ENCODE peak calls at places on chromosomes 2 and 18, in six cellular contexts. B is NCI-H524, L is GM12891, Q is Calu3, Z is NCI-H187, W is omental fat pad. R is an unnamed sample.

GRCh38 chr2:105439130-105439529 is 40.3 kb upstream of the FHL2 start:
- DNase-seq in B (peak; percentile 18), L (no peak), Q (no peak), Z (no peak), W (no peak), R (no peak)

GRCh38 chr2:65664931-65665330 is 232.5 kb upstream of the SPRED2 start:
- DNase-seq in B (no peak), L (no peak), Q (no peak), Z (no peak), W (no peak), R (no peak)

GRCh38 chr2:28129955-28130695 is 239.6 kb downstream of the BABAM2 start:
- DNase-seq in B (no peak), L (no peak), Q (no peak), Z (no peak), W (no peak), R (no peak)

GRCh38 chr2:174259981-174260380 is 11.6 kb upstream of the OLA1 start:
- DNase-seq in B (no peak), L (no peak), Q (no peak), Z (no peak), W (no peak), R (no peak)

GRCh38 chr2:84288335-84288734 is 170.7 kb downstream of the SUCLG1 start:
- DNase-seq in B (no peak), L (no peak), Q (no peak), Z (no peak), W (no peak), R (no peak)

GRCh38 chr18:79965119-79965902 is 868 bp downstream of the HSBP1L1 start:
- DNase-seq in B (peak; percentile 20), L (no peak), Q (peak; percentile 46), Z (no peak), W (peak; percentile 21), R (no peak)

GRCh38 chr2:144412727-144413126 is 107.2 kb downstream of the ZEB2 start:
- DNase-seq in B (no peak), L (no peak), Q (no peak), Z (no peak), W (no peak), R (no peak)

GRCh38 chr2:204545861-204546773 is 842 bp downstream of the PARD3B start:
- DNase-seq in B (no peak), L (peak; percentile 1), Q (peak; percentile 68), Z (no peak), W (no peak), R (no peak)

GRCh38 chr2:132416080-132416911 is at the start of gene GPR39:
- DNase-seq in B (peak; percentile 74), L (no peak), Q (peak; percentile 97), Z (peak; percentile 66), W (peak; percentile 40), R (peak; percentile 92)

GRCh38 chr18:5466256-5466655 is 77.5 kb downstream of the EPB41L3 start:
- DNase-seq in B (no peak), L (no peak), Q (no peak), Z (no peak), W (no peak), R (no peak)

GRCh38 chr2:9191044-9191481 is 15.5 kb upstream of the ASAP2 start:
- DNase-seq in B (no peak), L (no peak), Q (peak; percentile 58), Z (no peak), W (no peak), R (peak; percentile 73)

GRCh38 chr2:70946832-70947442 is 11.2 kb downstream of the ATP6V1B1 start:
- DNase-seq in B (peak; percentile 70), L (no peak), Q (peak; percentile 56), Z (peak; percentile 15), W (no peak), R (peak; percentile 54)

GRCh38 chr2:239001794-239002193 is 153.9 kb downstream of the TWIST2 start:
- DNase-seq in B (no peak), L (no peak), Q (no peak), Z (no peak), W (peak; percentile 15), R (no peak)

GRCh38 chr2:118705032-118705431 is 142.4 kb downstream of the EN1 start:
- DNase-seq in B (no peak), L (no peak), Q (no peak), Z (no peak), W (no peak), R (no peak)